ENCODE peak calls at places on chromosome 16, in nine cellular contexts. One of them, this sample, is unnamed.

GRCh38 chr16:21084631-21085235 is 65.9 kb downstream of the DNAH3 start:
- DNase-seq in memory B cell: no peak
- DNase-seq in RWPE1: no peak
- DNase-seq in mesenteric fat pad: no peak
- DNase-seq in cardiac muscle cell: no peak
- DNase-seq in suprapubic skin: no peak
- DNase-seq in stimulated activated CD8-positive, alpha-beta memory T cell treated with anti-CD3 and anti-CD28 coated beads, Interleukin-2, amount 100 ng/mL, for 48 hours: no peak
- DNase-seq in stimulated activated CD4-positive, alpha-beta T cell treated with anti-CD3 and anti-CD28 coated beads, Interleukin-1b, Interleukin-23, amount 100 ng/mL, for 24 hours: no peak
- DNase-seq in Calu3: no peak
- DNase-seq in this sample: no peak

GRCh38 chr16:84218961-84219360 is 20.9 kb downstream of the KCNG4 start:
- DNase-seq in Calu3: no peak
- DNase-seq in stimulated activated CD4-positive, alpha-beta T cell treated with anti-CD3 and anti-CD28 coated beads, Interleukin-1b, Interleukin-23, amount 100 ng/mL, for 24 hours: no peak
- DNase-seq in cardiac muscle cell: no peak
- DNase-seq in RWPE1: no peak
- DNase-seq in suprapubic skin: no peak
- DNase-seq in memory B cell: no peak
- DNase-seq in stimulated activated CD8-positive, alpha-beta memory T cell treated with anti-CD3 and anti-CD28 coated beads, Interleukin-2, amount 100 ng/mL, for 48 hours: no peak
- DNase-seq in mesenteric fat pad: no peak
- DNase-seq in this sample: no peak

GRCh38 chr16:68636818-68637217 is 8.3 kb upstream of the CDH3 start:
- DNase-seq in stimulated activated CD4-positive, alpha-beta T cell treated with anti-CD3 and anti-CD28 coated beads, Interleukin-1b, Interleukin-23, amount 100 ng/mL, for 24 hours: no peak
- DNase-seq in mesenteric fat pad: no peak
- DNase-seq in stimulated activated CD8-positive, alpha-beta memory T cell treated with anti-CD3 and anti-CD28 coated beads, Interleukin-2, amount 100 ng/mL, for 48 hours: no peak
- DNase-seq in suprapubic skin: no peak
- DNase-seq in memory B cell: no peak
- DNase-seq in cardiac muscle cell: no peak
- DNase-seq in Calu3: no peak
- DNase-seq in RWPE1: peak
- DNase-seq in this sample: no peak

GRCh38 chr16:86665319-86665675 is 86.9 kb downstream of the FOXL1 start:
- DNase-seq in memory B cell: no peak
- DNase-seq in cardiac muscle cell: no peak
- DNase-seq in mesenteric fat pad: no peak
- DNase-seq in suprapubic skin: no peak
- DNase-seq in Calu3: no peak
- DNase-seq in RWPE1: no peak
- DNase-seq in stimulated activated CD4-positive, alpha-beta T cell treated with anti-CD3 and anti-CD28 coated beads, Interleukin-1b, Interleukin-23, amount 100 ng/mL, for 24 hours: no peak
- DNase-seq in stimulated activated CD8-positive, alpha-beta memory T cell treated with anti-CD3 and anti-CD28 coated beads, Interleukin-2, amount 100 ng/mL, for 48 hours: no peak
- DNase-seq in this sample: no peak

GRCh38 chr16:85935957-85936760 is 37.2 kb downstream of the IRF8 start:
- DNase-seq in mesenteric fat pad: no peak
- DNase-seq in memory B cell: peak
- DNase-seq in stimulated activated CD4-positive, alpha-beta T cell treated with anti-CD3 and anti-CD28 coated beads, Interleukin-1b, Interleukin-23, amount 100 ng/mL, for 24 hours: peak
- DNase-seq in suprapubic skin: no peak
- DNase-seq in stimulated activated CD8-positive, alpha-beta memory T cell treated with anti-CD3 and anti-CD28 coated beads, Interleukin-2, amount 100 ng/mL, for 48 hours: peak
- DNase-seq in RWPE1: no peak
- DNase-seq in Calu3: no peak
- DNase-seq in cardiac muscle cell: no peak
- DNase-seq in this sample: no peak

GRCh38 chr16:4404967-4405696 is 11.3 kb downstream of the CORO7 start:
- DNase-seq in Calu3: no peak
- DNase-seq in RWPE1: no peak
- DNase-seq in memory B cell: no peak
- DNase-seq in stimulated activated CD8-positive, alpha-beta memory T cell treated with anti-CD3 and anti-CD28 coated beads, Interleukin-2, amount 100 ng/mL, for 48 hours: no peak
- DNase-seq in mesenteric fat pad: no peak
- DNase-seq in stimulated activated CD4-positive, alpha-beta T cell treated with anti-CD3 and anti-CD28 coated beads, Interleukin-1b, Interleukin-23, amount 100 ng/mL, for 24 hours: no peak
- DNase-seq in suprapubic skin: peak
- DNase-seq in cardiac muscle cell: no peak
- DNase-seq in this sample: no peak

GRCh38 chr16:55240933-55241332 is 83.1 kb upstream of the IRX6 start:
- DNase-seq in cardiac muscle cell: no peak
- DNase-seq in memory B cell: no peak
- DNase-seq in RWPE1: no peak
- DNase-seq in suprapubic skin: no peak
- DNase-seq in stimulated activated CD4-positive, alpha-beta T cell treated with anti-CD3 and anti-CD28 coated beads, Interleukin-1b, Interleukin-23, amount 100 ng/mL, for 24 hours: no peak
- DNase-seq in stimulated activated CD8-positive, alpha-beta memory T cell treated with anti-CD3 and anti-CD28 coated beads, Interleukin-2, amount 100 ng/mL, for 48 hours: no peak
- DNase-seq in Calu3: no peak
- DNase-seq in mesenteric fat pad: no peak
- DNase-seq in this sample: no peak

GRCh38 chr16:70577256-70577698 is 53.7 kb downstream of the SF3B3 start:
- DNase-seq in Calu3: peak
- DNase-seq in memory B cell: no peak
- DNase-seq in mesenteric fat pad: peak
- DNase-seq in cardiac muscle cell: no peak
- DNase-seq in stimulated activated CD4-positive, alpha-beta T cell treated with anti-CD3 and anti-CD28 coated beads, Interleukin-1b, Interleukin-23, amount 100 ng/mL, for 24 hours: no peak
- DNase-seq in stimulated activated CD8-positive, alpha-beta memory T cell treated with anti-CD3 and anti-CD28 coated beads, Interleukin-2, amount 100 ng/mL, for 48 hours: no peak
- DNase-seq in suprapubic skin: peak
- DNase-seq in RWPE1: peak
- DNase-seq in this sample: no peak

GRCh38 chr16:88810166-88810867 is 1.4 kb downstream of the APRT start:
- DNase-seq in memory B cell: no peak
- DNase-seq in mesenteric fat pad: no peak
- DNase-seq in suprapubic skin: no peak
- DNase-seq in stimulated activated CD4-positive, alpha-beta T cell treated with anti-CD3 and anti-CD28 coated beads, Interleukin-1b, Interleukin-23, amount 100 ng/mL, for 24 hours: no peak
- DNase-seq in Calu3: no peak
- DNase-seq in cardiac muscle cell: no peak
- DNase-seq in stimulated activated CD8-positive, alpha-beta memory T cell treated with anti-CD3 and anti-CD28 coated beads, Interleukin-2, amount 100 ng/mL, for 48 hours: no peak
- DNase-seq in RWPE1: peak
- DNase-seq in this sample: no peak

GRCh38 chr16:50902457-50902856 is 160.6 kb downstream of the CYLD start:
- DNase-seq in stimulated activated CD4-positive, alpha-beta T cell treated with anti-CD3 and anti-CD28 coated beads, Interleukin-1b, Interleukin-23, amount 100 ng/mL, for 24 hours: no peak
- DNase-seq in Calu3: no peak
- DNase-seq in mesenteric fat pad: no peak
- DNase-seq in memory B cell: no peak
- DNase-seq in RWPE1: no peak
- DNase-seq in suprapubic skin: no peak
- DNase-seq in cardiac muscle cell: peak
- DNase-seq in stimulated activated CD8-positive, alpha-beta memory T cell treated with anti-CD3 and anti-CD28 coated beads, Interleukin-2, amount 100 ng/mL, for 48 hours: no peak
- DNase-seq in this sample: no peak

GRCh38 chr16:75496546-75496945 is 1.3 kb upstream of the CHST6 start:
- DNase-seq in RWPE1: no peak
- DNase-seq in Calu3: no peak
- DNase-seq in mesenteric fat pad: no peak
- DNase-seq in memory B cell: no peak
- DNase-seq in suprapubic skin: no peak
- DNase-seq in cardiac muscle cell: no peak
- DNase-seq in stimulated activated CD4-positive, alpha-beta T cell treated with anti-CD3 and anti-CD28 coated beads, Interleukin-1b, Interleukin-23, amount 100 ng/mL, for 24 hours: no peak
- DNase-seq in stimulated activated CD8-positive, alpha-beta memory T cell treated with anti-CD3 and anti-CD28 coated beads, Interleukin-2, amount 100 ng/mL, for 48 hours: no peak
- DNase-seq in this sample: no peak

GRCh38 chr16:88035292-88035691 is 84.1 kb downstream of the BANP start:
- DNase-seq in memory B cell: no peak
- DNase-seq in cardiac muscle cell: no peak
- DNase-seq in RWPE1: no peak
- DNase-seq in Calu3: no peak
- DNase-seq in suprapubic skin: no peak
- DNase-seq in stimulated activated CD8-positive, alpha-beta memory T cell treated with anti-CD3 and anti-CD28 coated beads, Interleukin-2, amount 100 ng/mL, for 48 hours: no peak
- DNase-seq in mesenteric fat pad: no peak
- DNase-seq in stimulated activated CD4-positive, alpha-beta T cell treated with anti-CD3 and anti-CD28 coated beads, Interleukin-1b, Interleukin-23, amount 100 ng/mL, for 24 hours: no peak
- DNase-seq in this sample: no peak